ENCODE peak calls at places on chromosome 1, in ten cellular contexts. W is adipocyte; Q is GM06990; Y is HEK293T; R is NCI-H1105 treated with DMSO at 0.1 percent for 48 hours; S is DMS53; O is Calu3; M is smooth muscle cell of the brain vasculature; Z is Caki2; C is stimulated activated CD8-positive, alpha-beta memory T cell treated with anti-CD3 and anti-CD28 coated beads, Interleukin-15, amount 100 ng/mL, for 1 hour. D is an unnamed sample.

GRCh38 chr1:72186733-72187307 is 95.5 kb downstream of the NEGR1 start:
- DNase-seq in W (peak), Q (no peak), Y (peak), R (peak), S (peak), O (no peak), M (peak), Z (no peak), C (no peak), D (no peak)

GRCh38 chr1:169631249-169631648 is 1.3 kb upstream of the SELP start:
- DNase-seq in W (no peak), Q (no peak), Y (no peak), R (no peak), S (no peak), O (no peak), M (no peak), Z (no peak), C (no peak), D (no peak)

GRCh38 chr1:67957026-67957425 is 93.4 kb downstream of the DIRAS3 start:
- DNase-seq in W (peak), Q (no peak), Y (no peak), R (no peak), S (no peak), O (no peak), M (no peak), Z (no peak), C (no peak), D (no peak)

GRCh38 chr1:95021794-95022193 is 51.0 kb downstream of the ALG14 start:
- DNase-seq in W (no peak), Q (no peak), Y (no peak), R (no peak), S (no peak), O (no peak), M (no peak), Z (no peak), C (no peak), D (no peak)

GRCh38 chr1:224800486-224801119 is 128.9 kb upstream of the DNAH14 start:
- DNase-seq in W (no peak), Q (no peak), Y (no peak), R (no peak), S (no peak), O (no peak), M (no peak), Z (no peak), C (no peak), D (no peak)

GRCh38 chr1:1311107-1312104 is 3.0 kb downstream of the PUSL1 start:
- DNase-seq in W (no peak), Q (no peak), Y (no peak), R (no peak), S (peak), O (no peak), M (no peak), Z (no peak), C (no peak), D (no peak)

GRCh38 chr1:12539705-12540579 is 78.1 kb downstream of the DHRS3 start:
- DNase-seq in W (no peak), Q (no peak), Y (peak), R (no peak), S (no peak), O (peak), M (peak), Z (peak), C (no peak), D (no peak)

GRCh38 chr1:192140382-192140781 is 17.9 kb upstream of the RGS18 start:
- DNase-seq in W (no peak), Q (no peak), Y (no peak), R (no peak), S (no peak), O (no peak), M (no peak), Z (no peak), C (no peak), D (no peak)

GRCh38 chr1:96409087-96409486 is 312.5 kb upstream of the PTBP2 start:
- DNase-seq in W (no peak), Q (no peak), Y (no peak), R (no peak), S (no peak), O (no peak), M (no peak), Z (no peak), C (no peak), D (no peak)

GRCh38 chr1:234911787-234912186 is 216.8 kb downstream of the TOMM20 start:
- DNase-seq in W (no peak), Q (no peak), Y (no peak), R (no peak), S (no peak), O (no peak), M (no peak), Z (no peak), C (no peak), D (no peak)

GRCh38 chr1:226064816-226065248 is 2.3 kb downstream of the H3-3A start:
- DNase-seq in W (peak), Q (peak), Y (peak), R (peak), S (peak), O (peak), M (no peak), Z (peak), C (no peak), D (no peak)

GRCh38 chr1:211714154-211714553 is 38.7 kb upstream of the NEK2 start:
- DNase-seq in W (no peak), Q (no peak), Y (no peak), R (no peak), S (no peak), O (no peak), M (no peak), Z (no peak), C (no peak), D (no peak)

GRCh38 chr1:166152977-166153376 is 13.8 kb downstream of the FAM78B start:
- DNase-seq in W (no peak), Q (no peak), Y (no peak), R (no peak), S (no peak), O (no peak), M (no peak), Z (no peak), C (no peak), D (no peak)